ENCODE peak calls at places on chromosomes 12 and 14, in five cellular contexts. B is GM06990, J is fibroblast of villous mesenchyme, H is stomach, L is GM23248. M is an unnamed sample.

GRCh38 chr12:121263206-121263605 is 33.3 kb downstream of the CAMKK2 start:
- DNase-seq in B (no peak), J (no peak), H (no peak), L (no peak), M (no peak)

GRCh38 chr12:95974358-95974757 is 21.8 kb downstream of the HAL start:
- DNase-seq in B (no peak), J (no peak), H (no peak), L (no peak), M (no peak)

GRCh38 chr12:113961921-113962710 is 4.0 kb downstream of the RBM19 start:
- DNase-seq in B (peak), J (peak), H (no peak), L (peak), M (no peak)

GRCh38 chr14:60563113-60563512 is 54.2 kb downstream of the SIX6 start:
- DNase-seq in B (no peak), J (peak), H (no peak), L (peak), M (no peak)

GRCh38 chr12:50776749-50777728 is 13.1 kb downstream of the ATF1 start:
- DNase-seq in B (no peak), J (no peak), H (no peak), L (no peak), M (no peak)

GRCh38 chr14:24299255-24300191 is at the start of the genes DHRS1 and NOP9:
- DNase-seq in B (peak), J (peak), H (peak), L (peak), M (peak)

GRCh38 chr12:73935817-73936216 is 601.8 kb upstream of the ATXN7L3B start:
- DNase-seq in B (no peak), J (no peak), H (no peak), L (no peak), M (no peak)

GRCh38 chr14:43503508-43503907 is 1003.6 kb downstream of the FSCB start:
- DNase-seq in B (no peak), J (no peak), H (no peak), L (peak), M (no peak)

GRCh38 chr12:41407240-41407799 is 219.2 kb downstream of the PDZRN4 start:
- DNase-seq in B (no peak), J (no peak), H (no peak), L (no peak), M (no peak)

GRCh38 chr14:59564356-59564755 is 12.3 kb downstream of the CCDC175 start:
- DNase-seq in B (no peak), J (no peak), H (no peak), L (no peak), M (no peak)

GRCh38 chr14:77139540-77140342 is 1.9 kb downstream of the ZDHHC22 start:
- DNase-seq in B (peak), J (peak), H (no peak), L (peak), M (peak)

GRCh38 chr12:40031965-40032364 is 73.9 kb downstream of the SLC2A13 start:
- DNase-seq in B (no peak), J (no peak), H (no peak), L (no peak), M (no peak)

GRCh38 chr12:103571286-103571685 is 15.8 kb upstream of the STAB2 start:
- DNase-seq in B (no peak), J (no peak), H (peak), L (no peak), M (peak)

GRCh38 chr14:56905282-56905681 is 95.0 kb upstream of the OTX2 start:
- DNase-seq in B (no peak), J (no peak), H (no peak), L (no peak), M (no peak)

GRCh38 chr12:76264617-76265016 is 83.6 kb downstream of the BBS10 start:
- DNase-seq in B (no peak), J (peak), H (no peak), L (peak), M (no peak)

GRCh38 chr12:47590771-47591368 is 115.0 kb downstream of the RPAP3 start:
- DNase-seq in B (no peak), J (no peak), H (no peak), L (peak), M (no peak)

GRCh38 chr12:1346126-1346525 is 248.3 kb downstream of the FBXL14 start:
- DNase-seq in B (no peak), J (peak), H (no peak), L (peak), M (no peak)

GRCh38 chr14:95482967-95483842 is 33.2 kb downstream of the SYNE3 start:
- DNase-seq in B (no peak), J (peak), H (peak), L (peak), M (peak)

GRCh38 chr14:52106853-52107252 is 38.0 kb upstream of the NID2 start:
- DNase-seq in B (no peak), J (peak), H (no peak), L (no peak), M (no peak)
- H3K4me3 ChIP-seq in B (no peak), J (no peak), H (no peak), L (no peak), M (no peak)

GRCh38 chr14:68790656-68791077 is 2.2 kb downstream of the ZFP36L1 start:
- DNase-seq in B (peak), J (no peak), H (peak), L (no peak), M (peak)
- H3K4me3 ChIP-seq in B (peak), J (peak), H (peak), L (peak), M (peak)

GRCh38 chr14:91230363-91231035 is 14.0 kb downstream of the GPR68 start:
- DNase-seq in B (no peak), J (no peak), H (no peak), L (peak), M (no peak)
- H3K4me3 ChIP-seq in B (no peak), J (no peak), H (no peak), L (peak), M (no peak)

GRCh38 chr14:101853455-101854018 is 92.0 kb downstream of the PPP2R5C start:
- DNase-seq in B (no peak), J (no peak), H (no peak), L (no peak), M (no peak)
- H3K4me3 ChIP-seq in B (no peak), J (no peak), H (no peak), L (no peak), M (no peak)

GRCh38 chr12:104958009-104958945 is at the start of gene SLC41A2:
- DNase-seq in B (peak), J (peak), H (peak), L (peak), M (peak)

GRCh38 chr12:104957388-104958008 is 592 bp downstream of the SLC41A2 start:
- DNase-seq in B (no peak), J (no peak), H (peak), L (peak), M (peak)

GRCh38 chr12:104960464-104960863 is 2.4 kb upstream of the SLC41A2 start:
- DNase-seq in B (no peak), J (no peak), H (no peak), L (no peak), M (no peak)

GRCh38 chr12:104956870-104957301 is 1.2 kb downstream of the SLC41A2 start:
- DNase-seq in B (no peak), J (peak), H (no peak), L (peak), M (no peak)

DNA sequence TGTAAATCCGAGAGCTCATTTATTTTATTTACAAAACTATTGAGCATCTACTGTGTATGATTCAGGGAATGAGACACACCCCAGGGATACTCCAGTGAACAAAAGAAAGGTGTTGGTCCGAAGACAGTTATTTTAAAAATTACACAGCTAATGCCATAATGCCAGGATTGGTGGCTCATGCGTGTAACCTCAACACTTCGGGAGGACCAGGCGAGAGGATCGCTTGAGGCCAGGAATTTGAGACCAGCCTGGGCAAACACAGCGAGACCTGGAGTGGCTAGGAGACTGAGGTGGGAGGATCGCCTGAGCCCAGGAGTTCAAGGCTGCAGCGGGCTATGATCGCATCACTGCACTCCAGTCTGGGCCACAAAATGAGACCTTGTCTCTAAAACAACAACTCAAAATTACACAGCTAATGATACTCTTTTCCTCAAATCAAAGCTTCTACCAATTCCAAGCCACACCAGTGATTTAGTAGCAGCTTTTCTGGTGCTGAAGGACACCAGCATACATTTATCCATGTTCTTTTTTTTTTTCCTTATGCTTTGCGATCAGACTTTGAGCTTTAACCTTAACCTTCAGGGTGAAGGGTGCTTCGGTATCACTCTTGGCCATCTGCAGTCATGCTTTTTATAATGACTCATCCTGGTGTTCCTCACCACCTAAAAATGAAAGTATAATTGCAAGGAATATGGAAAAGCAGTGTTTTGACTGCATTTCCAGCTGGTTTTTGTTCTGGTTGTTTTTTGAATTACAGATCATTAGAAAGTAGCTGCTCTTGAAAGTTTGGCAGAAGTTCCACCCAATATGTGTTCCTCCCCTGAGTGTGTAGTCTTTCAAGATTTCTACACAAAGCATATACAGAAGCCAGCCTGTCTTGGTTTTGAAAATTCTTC is 1.1 kb upstream of the SLC41A2 start:
- DNase-seq in B (no peak), J (peak), H (no peak), L (peak), M (no peak)
- H3K4me3 ChIP-seq in B (peak), J (peak), H (peak), L (peak), M (no peak)

GRCh38 chr14:92960706-92961566 is 38.0 kb downstream of the CHGA start:
- DNase-seq in B (no peak), J (no peak), H (no peak), L (peak), M (no peak)
- H3K4me3 ChIP-seq in B (no peak), J (no peak), H (no peak), L (no peak), M (no peak)